ENCODE peak calls at places on chromosomes 6 and 20, in six cellular contexts. J is anterior cingulate cortex; L is hepatic stellate cell; W is naive thymus-derived CD8-positive, alpha-beta T cell; I is left lung; S is activated T-helper 1 cell treated with anti-CD3 and anti-CD28 coated beads, Interleukin-2, amount 50 U/mL, for 16 hours. C is an unnamed sample.

GRCh38 chr20:50050660-50051308 is 62.2 kb downstream of the UBE2V1 start:
- DNase-seq in J (no peak), L (no peak), W (no peak), I (no peak), S (no peak), C (no peak)

GRCh38 chr20:34269996-34270627 is 28.9 kb downstream of the ASIP start:
- DNase-seq in J (no peak), L (no peak), W (no peak), I (no peak), S (no peak), C (no peak)

GRCh38 chr6:116456927-116457326 is 4.2 kb upstream of the CALHM6 start:
- DNase-seq in J (no peak), L (no peak), W (no peak), I (no peak), S (no peak), C (no peak)

GRCh38 chr20:19749537-19749936 is 8.5 kb upstream of the RIN2 start:
- DNase-seq in J (no peak), L (no peak), W (no peak), I (no peak), S (no peak), C (no peak)

GRCh38 chr6:150416120-150416519 is 47.3 kb downstream of the IYD start:
- DNase-seq in J (no peak), L (no peak), W (no peak), I (no peak), S (no peak), C (no peak)

GRCh38 chr6:12395898-12396297 is 105.7 kb downstream of the EDN1 start:
- DNase-seq in J (no peak), L (no peak), W (no peak), I (no peak), S (no peak), C (no peak)

GRCh38 chr6:89034586-89035251 is 45.8 kb upstream of the PNRC1 start:
- DNase-seq in J (no peak), L (no peak), W (no peak), I (no peak), S (no peak), C (no peak)

GRCh38 chr6:14476793-14477531 is 359.4 kb downstream of the CD83 start:
- DNase-seq in J (no peak), L (peak; percentile 93), W (no peak), I (no peak), S (no peak), C (no peak)

GRCh38 chr6:131001945-131002661 is 60.9 kb downstream of the EPB41L2 start:
- DNase-seq in J (no peak), L (no peak), W (no peak), I (no peak), S (no peak), C (no peak)

GRCh38 chr20:47656313-47656712 is 129.0 kb downstream of the SULF2 start:
- DNase-seq in J (no peak), L (no peak), W (no peak), I (no peak), S (no peak), C (no peak)

GRCh38 chr6:43890197-43891062 is 120.4 kb downstream of the VEGFA start:
- DNase-seq in J (no peak), L (no peak), W (no peak), I (peak; percentile 34), S (no peak), C (no peak)

GRCh38 chr6:4610256-4610655 is 165.9 kb upstream of the CDYL start:
- DNase-seq in J (no peak), L (peak; percentile 66), W (no peak), I (no peak), S (no peak), C (no peak)

GRCh38 chr6:95658896-95659295 is 81.6 kb downstream of the MANEA start:
- DNase-seq in J (no peak), L (no peak), W (no peak), I (no peak), S (no peak), C (no peak)

GRCh38 chr6:41723178-41723935 is 12.1 kb downstream of the TFEB start:
- DNase-seq in J (peak; percentile 53), L (peak; percentile 99), W (no peak), I (peak; percentile 97), S (no peak), C (peak; percentile 41)

GRCh38 chr6:106752641-106753040 is 123.3 kb downstream of the QRSL1 start:
- DNase-seq in J (no peak), L (no peak), W (no peak), I (no peak), S (no peak), C (no peak)

GRCh38 chr6:86586195-86586594 is 351.1 kb upstream of the HTR1E start:
- DNase-seq in J (no peak), L (no peak), W (no peak), I (no peak), S (no peak), C (no peak)

GRCh38 chr6:138572200-138572875 is 73.0 kb upstream of the NHSL1 start:
- DNase-seq in J (no peak), L (peak; percentile 57), W (no peak), I (peak; percentile 75), S (no peak), C (no peak)

GRCh38 chr6:125050663-125051318 is 88.6 kb downstream of the RNF217 start:
- DNase-seq in J (no peak), L (no peak), W (no peak), I (no peak), S (no peak), C (no peak)

C was measured in NCI-H1436 treated with DMSO at 0.1 percent for 48 hours.